ENCODE peak calls at places on chromosomes 11 and 22, in nine cellular contexts. One of them, this sample, is unnamed.

GRCh38 chr11:3958301-3958700 is 102.8 kb downstream of the STIM1 start:
- DNase-seq in NCI-H524: no peak
- DNase-seq in glutamatergic neuron: no peak
- DNase-seq in HFFc6: no peak
- DNase-seq in NCI-H748 treated with DMSO at 0.1 percent for 48 hours: no peak
- DNase-seq in pulmonary artery endothelial cell: no peak
- DNase-seq in activated CD4-positive, alpha-beta T cell treated with anti-CD3 and anti-CD28 coated beads, Interleukin-2, amount 50 U/mL, for 48 hours: no peak
- DNase-seq in HTR-8/SVneo: no peak
- DNase-seq in substantia nigra: no peak
- DNase-seq in this sample: no peak

GRCh38 chr22:47929073-47929472 is 1166.6 kb downstream of the TBC1D22A start:
- DNase-seq in NCI-H524: no peak
- DNase-seq in HFFc6: no peak
- DNase-seq in activated CD4-positive, alpha-beta T cell treated with anti-CD3 and anti-CD28 coated beads, Interleukin-2, amount 50 U/mL, for 48 hours: no peak
- DNase-seq in glutamatergic neuron: no peak
- DNase-seq in substantia nigra: no peak
- DNase-seq in HTR-8/SVneo: no peak
- DNase-seq in NCI-H748 treated with DMSO at 0.1 percent for 48 hours: no peak
- DNase-seq in pulmonary artery endothelial cell: no peak
- DNase-seq in this sample: no peak

GRCh38 chr11:199782-200181 is 6.9 kb downstream of the SCGB1C1 start:
- DNase-seq in HTR-8/SVneo: no peak
- DNase-seq in glutamatergic neuron: no peak
- DNase-seq in substantia nigra: no peak
- DNase-seq in NCI-H748 treated with DMSO at 0.1 percent for 48 hours: no peak
- DNase-seq in NCI-H524: no peak
- DNase-seq in pulmonary artery endothelial cell: no peak
- DNase-seq in activated CD4-positive, alpha-beta T cell treated with anti-CD3 and anti-CD28 coated beads, Interleukin-2, amount 50 U/mL, for 48 hours: no peak
- DNase-seq in HFFc6: no peak
- DNase-seq in this sample: no peak

GRCh38 chr11:19428206-19429001 is 187.7 kb upstream of the E2F8 start:
- DNase-seq in glutamatergic neuron: no peak
- DNase-seq in pulmonary artery endothelial cell: no peak
- DNase-seq in HFFc6: no peak
- DNase-seq in NCI-H524: peak; percentile 84
- DNase-seq in substantia nigra: no peak
- DNase-seq in activated CD4-positive, alpha-beta T cell treated with anti-CD3 and anti-CD28 coated beads, Interleukin-2, amount 50 U/mL, for 48 hours: no peak
- DNase-seq in NCI-H748 treated with DMSO at 0.1 percent for 48 hours: no peak
- DNase-seq in HTR-8/SVneo: no peak
- DNase-seq in this sample: no peak

GRCh38 chr11:61917357-61918109 is at the start of gene RAB3IL1:
- DNase-seq in substantia nigra: no peak
- DNase-seq in activated CD4-positive, alpha-beta T cell treated with anti-CD3 and anti-CD28 coated beads, Interleukin-2, amount 50 U/mL, for 48 hours: peak; percentile 11
- DNase-seq in pulmonary artery endothelial cell: no peak
- DNase-seq in glutamatergic neuron: peak; percentile 72
- DNase-seq in NCI-H748 treated with DMSO at 0.1 percent for 48 hours: no peak
- DNase-seq in NCI-H524: peak; percentile 22
- DNase-seq in HFFc6: no peak
- DNase-seq in HTR-8/SVneo: peak; percentile 52
- DNase-seq in this sample: no peak

GRCh38 chr11:37946155-37946766 is 1348.2 kb upstream of the RAG2 start:
- DNase-seq in NCI-H524: peak; percentile 22
- DNase-seq in substantia nigra: no peak
- DNase-seq in activated CD4-positive, alpha-beta T cell treated with anti-CD3 and anti-CD28 coated beads, Interleukin-2, amount 50 U/mL, for 48 hours: no peak
- DNase-seq in pulmonary artery endothelial cell: peak; percentile 0
- DNase-seq in glutamatergic neuron: no peak
- DNase-seq in HFFc6: peak; percentile 19
- DNase-seq in HTR-8/SVneo: no peak
- DNase-seq in NCI-H748 treated with DMSO at 0.1 percent for 48 hours: no peak
- DNase-seq in this sample: no peak

GRCh38 chr11:13883042-13883441 is 79.5 kb upstream of the SPON1 start:
- DNase-seq in HTR-8/SVneo: no peak
- DNase-seq in activated CD4-positive, alpha-beta T cell treated with anti-CD3 and anti-CD28 coated beads, Interleukin-2, amount 50 U/mL, for 48 hours: no peak
- DNase-seq in glutamatergic neuron: no peak
- DNase-seq in NCI-H748 treated with DMSO at 0.1 percent for 48 hours: no peak
- DNase-seq in substantia nigra: no peak
- DNase-seq in pulmonary artery endothelial cell: no peak
- DNase-seq in NCI-H524: no peak
- DNase-seq in HFFc6: no peak
- DNase-seq in this sample: no peak

GRCh38 chr22:50280022-50280707 is 10.0 kb upstream of the MAPK11 start:
- DNase-seq in glutamatergic neuron: no peak
- DNase-seq in NCI-H748 treated with DMSO at 0.1 percent for 48 hours: no peak
- DNase-seq in HTR-8/SVneo: no peak
- DNase-seq in activated CD4-positive, alpha-beta T cell treated with anti-CD3 and anti-CD28 coated beads, Interleukin-2, amount 50 U/mL, for 48 hours: no peak
- DNase-seq in substantia nigra: no peak
- DNase-seq in HFFc6: no peak
- DNase-seq in NCI-H524: no peak
- DNase-seq in pulmonary artery endothelial cell: no peak
- DNase-seq in this sample: no peak

GRCh38 chr22:27983361-27983791 is 64.3 kb upstream of the PITPNB start:
- DNase-seq in NCI-H524: no peak
- DNase-seq in NCI-H748 treated with DMSO at 0.1 percent for 48 hours: no peak
- DNase-seq in activated CD4-positive, alpha-beta T cell treated with anti-CD3 and anti-CD28 coated beads, Interleukin-2, amount 50 U/mL, for 48 hours: no peak
- DNase-seq in HTR-8/SVneo: no peak
- DNase-seq in pulmonary artery endothelial cell: no peak
- DNase-seq in HFFc6: no peak
- DNase-seq in substantia nigra: no peak
- DNase-seq in glutamatergic neuron: no peak
- DNase-seq in this sample: no peak

GRCh38 chr11:2077061-2077802 is 62.0 kb downstream of the IGF2 start:
- DNase-seq in substantia nigra: no peak
- DNase-seq in glutamatergic neuron: no peak
- DNase-seq in HTR-8/SVneo: peak; percentile 37
- DNase-seq in HFFc6: peak; percentile 82
- DNase-seq in activated CD4-positive, alpha-beta T cell treated with anti-CD3 and anti-CD28 coated beads, Interleukin-2, amount 50 U/mL, for 48 hours: peak; percentile 44
- DNase-seq in NCI-H524: no peak
- DNase-seq in pulmonary artery endothelial cell: peak; percentile 33
- DNase-seq in NCI-H748 treated with DMSO at 0.1 percent for 48 hours: no peak
- DNase-seq in this sample: no peak

GRCh38 chr11:112050721-112051120 is 23.1 kb downstream of the PIH1D2 start:
- DNase-seq in substantia nigra: no peak
- DNase-seq in HFFc6: no peak
- DNase-seq in HTR-8/SVneo: no peak
- DNase-seq in activated CD4-positive, alpha-beta T cell treated with anti-CD3 and anti-CD28 coated beads, Interleukin-2, amount 50 U/mL, for 48 hours: no peak
- DNase-seq in NCI-H748 treated with DMSO at 0.1 percent for 48 hours: no peak
- DNase-seq in NCI-H524: no peak
- DNase-seq in pulmonary artery endothelial cell: no peak
- DNase-seq in glutamatergic neuron: no peak
- DNase-seq in this sample: no peak